ENCODE peak calls at places on chromosomes 7 and 10, in four cellular contexts. One of them, this sample, is unnamed.

GRCh38 chr10:96352587-96352986 is 6.2 kb downstream of the OPALIN start:
- DNase-seq in Calu3: no peak
- DNase-seq in skeletal muscle cell: no peak
- DNase-seq in heart left ventricle: no peak
- DNase-seq in this sample: no peak

GRCh38 chr10:80581469-80581835 is 43.8 kb downstream of the SH2D4B start:
- DNase-seq in Calu3: no peak
- DNase-seq in skeletal muscle cell: no peak
- DNase-seq in heart left ventricle: no peak
- DNase-seq in this sample: no peak

GRCh38 chr7:151570366-151570915 is 50.7 kb upstream of the RHEB start:
- DNase-seq in Calu3: no peak
- DNase-seq in skeletal muscle cell: no peak
- DNase-seq in heart left ventricle: no peak
- DNase-seq in this sample: peak

GRCh38 chr10:59625842-59626522 is 83.7 kb downstream of the SLC16A9 start:
- DNase-seq in Calu3: peak
- DNase-seq in skeletal muscle cell: no peak
- DNase-seq in heart left ventricle: peak
- DNase-seq in this sample: peak

GRCh38 chr10:6383099-6383812 is 180.5 kb downstream of the PFKFB3 start:
- DNase-seq in Calu3: no peak
- DNase-seq in skeletal muscle cell: no peak
- DNase-seq in heart left ventricle: no peak
- DNase-seq in this sample: no peak

GRCh38 chr7:18467011-18467410 is 28.5 kb upstream of the HDAC9 start:
- DNase-seq in Calu3: no peak
- DNase-seq in skeletal muscle cell: no peak
- DNase-seq in heart left ventricle: no peak
- DNase-seq in this sample: no peak

GRCh38 chr10:34433241-34434076 is 381.6 kb downstream of the PARD3 start:
- DNase-seq in Calu3: no peak
- DNase-seq in skeletal muscle cell: peak
- DNase-seq in heart left ventricle: no peak
- DNase-seq in this sample: no peak

GRCh38 chr7:39367943-39368342 is 198.3 kb upstream of the YAE1 start:
- DNase-seq in Calu3: no peak
- DNase-seq in skeletal muscle cell: no peak
- DNase-seq in heart left ventricle: no peak
- DNase-seq in this sample: no peak

GRCh38 chr7:77979219-77979618 is 180.6 kb downstream of the PHTF2 start:
- DNase-seq in Calu3: no peak
- DNase-seq in skeletal muscle cell: no peak
- DNase-seq in heart left ventricle: no peak
- DNase-seq in this sample: no peak

GRCh38 chr7:116030626-116031276 is at the start of gene TFEC:
- DNase-seq in Calu3: no peak
- DNase-seq in skeletal muscle cell: no peak
- DNase-seq in heart left ventricle: no peak
- DNase-seq in this sample: no peak

GRCh38 chr10:113232928-113233511 is 283.0 kb downstream of the TCF7L2 start:
- DNase-seq in Calu3: no peak
- DNase-seq in skeletal muscle cell: no peak
- DNase-seq in heart left ventricle: no peak
- DNase-seq in this sample: no peak

GRCh38 chr7:113179313-113179712 is 61.0 kb upstream of the SMIM30 start:
- DNase-seq in Calu3: peak
- DNase-seq in skeletal muscle cell: no peak
- DNase-seq in heart left ventricle: no peak
- DNase-seq in this sample: no peak

GRCh38 chr7:135799881-135800280 is 51.3 kb upstream of the FAM180A start:
- DNase-seq in Calu3: no peak
- DNase-seq in skeletal muscle cell: no peak
- DNase-seq in heart left ventricle: no peak
- DNase-seq in this sample: no peak

GRCh38 chr10:117878626-117879025 is 168.1 kb downstream of the RAB11FIP2 start:
- DNase-seq in Calu3: no peak
- DNase-seq in skeletal muscle cell: no peak
- DNase-seq in heart left ventricle: no peak
- DNase-seq in this sample: peak

GRCh38 chr10:132710036-132710686 is 75.8 kb downstream of the NKX6-2 start:
- DNase-seq in Calu3: no peak
- DNase-seq in skeletal muscle cell: no peak
- DNase-seq in heart left ventricle: peak
- DNase-seq in this sample: no peak

GRCh38 chr7:127809285-127809702 is 157.3 kb downstream of the SND1 start:
- DNase-seq in Calu3: no peak
- DNase-seq in skeletal muscle cell: peak
- DNase-seq in heart left ventricle: no peak
- DNase-seq in this sample: peak

GRCh38 chr7:83466956-83467355 is 182.0 kb downstream of the SEMA3E start:
- DNase-seq in Calu3: no peak
- DNase-seq in skeletal muscle cell: no peak
- DNase-seq in heart left ventricle: no peak
- DNase-seq in this sample: no peak

GRCh38 chr7:74220229-74220628 is 10.4 kb downstream of the LAT2 start:
- DNase-seq in Calu3: no peak
- DNase-seq in skeletal muscle cell: no peak
- DNase-seq in heart left ventricle: no peak
- DNase-seq in this sample: no peak

GRCh38 chr10:29948971-29949370 is 110.4 kb downstream of the JCAD start:
- DNase-seq in Calu3: peak
- DNase-seq in skeletal muscle cell: no peak
- DNase-seq in heart left ventricle: no peak
- DNase-seq in this sample: peak

GRCh38 chr7:43458746-43459337 is 124.1 kb upstream of the STK17A start:
- DNase-seq in Calu3: no peak
- DNase-seq in skeletal muscle cell: no peak
- DNase-seq in heart left ventricle: no peak
- DNase-seq in this sample: no peak

GRCh38 chr10:124493191-124493936 is 31.7 kb downstream of the LHPP start:
- DNase-seq in Calu3: no peak
- DNase-seq in skeletal muscle cell: no peak
- DNase-seq in heart left ventricle: no peak
- DNase-seq in this sample: no peak

GRCh38 chr7:107946451-107946850 is 55.5 kb downstream of the DLD start:
- DNase-seq in Calu3: no peak
- DNase-seq in skeletal muscle cell: no peak
- DNase-seq in heart left ventricle: no peak
- DNase-seq in this sample: no peak